ENCODE peak calls at places on chromosomes 3 and 15, in six cellular contexts. S, B, V, N, J and Y are unnamed samples.

GRCh38 chr3:184642623-184643308 is 69.1 kb downstream of the MAGEF1 start:
- DNase-seq in N (no peak), J (no peak), S (no peak), B (no peak), V (no peak), Y (no peak)

GRCh38 chr3:168024537-168024941 is 71.2 kb downstream of the GOLIM4 start:
- DNase-seq in B (no peak), N (peak; percentile 65), S (peak; percentile 82), J (no peak), V (no peak), Y (no peak)

GRCh38 chr3:40096561-40097506 is 212.7 kb upstream of the EIF1B start:
- DNase-seq in V (no peak), J (no peak), S (no peak), B (no peak), N (peak; percentile 78), Y (no peak)

GRCh38 chr3:189688296-189688695 is 57.1 kb downstream of the TP63 start:
- DNase-seq in V (no peak), J (no peak), B (no peak), S (no peak), N (no peak), Y (no peak)

GRCh38 chr3:195240939-195241338 is 30.0 kb downstream of the XXYLT1 start:
- DNase-seq in B (no peak), S (no peak), J (peak; percentile 39), V (no peak), N (no peak), Y (no peak)

GRCh38 chr3:39067286-39067685 is 15.5 kb downstream of the WDR48 start:
- DNase-seq in B (no peak), N (peak; percentile 66), S (no peak), V (no peak), J (no peak), Y (no peak)

GRCh38 chr3:125103406-125103805 is 47.6 kb upstream of the HEG1 start:
- DNase-seq in S (no peak), V (no peak), B (no peak), J (no peak), N (no peak), Y (no peak)

GRCh38 chr15:83283813-83284562 is 476 bp downstream of the BNC1 start:
- DNase-seq in S (no peak), B (peak; percentile 42), N (peak; percentile 54), J (peak; percentile 55), V (no peak), Y (no peak)

GRCh38 chr3:14423963-14424362 is 21.6 kb downstream of the SLC6A6 start:
- DNase-seq in S (no peak), V (no peak), J (no peak), N (no peak), B (no peak), Y (no peak)
- H4K20me1 ChIP-seq in S (no peaks in the 10 kb centered on the region), V (no peaks in the 10 kb centered on the region), J (peaks cover 46% of the 10 kb centered on the region), N (no peaks in the 10 kb centered on the region), B (peaks cover 42% of the 10 kb centered on the region), Y (no peaks in the 10 kb centered on the region)

GRCh38 chr3:20064387-20064786 is 24.1 kb downstream of the KAT2B start:
- DNase-seq in J (no peak), N (peak; percentile 86), V (no peak), S (no peak), B (no peak), Y (peak; percentile 75)
- H4K20me1 ChIP-seq in J (no peaks in the 10 kb centered on the region), N (no peaks in the 10 kb centered on the region), V (no peaks in the 10 kb centered on the region), S (no peaks in the 10 kb centered on the region), B (no peaks in the 10 kb centered on the region), Y (no peaks in the 10 kb centered on the region)

GRCh38 chr15:67121725-67122600 is 56.6 kb downstream of the SMAD3 start:
- DNase-seq in B (no peak), V (no peak), S (no peak), J (no peak), N (no peak), Y (no peak)
- H4K20me1 ChIP-seq in B (no peaks in the 10 kb centered on the region), V (no peaks in the 10 kb centered on the region), S (no peaks in the 10 kb centered on the region), J (no peaks in the 10 kb centered on the region), N (no peaks in the 10 kb centered on the region), Y (no peaks in the 10 kb centered on the region)

DNA sequence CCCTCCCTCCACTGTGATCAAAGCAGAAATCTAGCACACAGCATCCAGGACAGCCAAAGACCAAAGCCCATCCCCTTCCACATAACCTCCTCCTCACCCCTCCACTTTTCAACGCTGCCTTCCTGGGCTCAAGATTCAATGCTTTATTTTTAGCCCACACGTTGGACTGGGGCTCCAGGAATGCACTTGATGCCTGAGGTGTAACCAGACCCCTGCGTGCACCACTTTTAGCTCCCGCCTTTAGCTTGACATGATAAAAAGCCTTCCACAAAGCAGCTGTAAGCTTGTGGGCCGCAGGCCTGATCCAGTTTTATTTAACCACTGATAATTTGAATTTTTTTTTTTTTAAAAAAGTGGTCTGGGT is 29.8 kb downstream of the TMEM40 start:
- DNase-seq in V (no peak), J (no peak), B (no peak), S (no peak), N (no peak), Y (no peak)
- H4K20me1 ChIP-seq in V (no peaks in the 10 kb centered on the region), J (no peaks in the 10 kb centered on the region), B (no peaks in the 10 kb centered on the region), S (no peaks in the 10 kb centered on the region), N (no peaks in the 10 kb centered on the region), Y (no peaks in the 10 kb centered on the region)

DNA sequence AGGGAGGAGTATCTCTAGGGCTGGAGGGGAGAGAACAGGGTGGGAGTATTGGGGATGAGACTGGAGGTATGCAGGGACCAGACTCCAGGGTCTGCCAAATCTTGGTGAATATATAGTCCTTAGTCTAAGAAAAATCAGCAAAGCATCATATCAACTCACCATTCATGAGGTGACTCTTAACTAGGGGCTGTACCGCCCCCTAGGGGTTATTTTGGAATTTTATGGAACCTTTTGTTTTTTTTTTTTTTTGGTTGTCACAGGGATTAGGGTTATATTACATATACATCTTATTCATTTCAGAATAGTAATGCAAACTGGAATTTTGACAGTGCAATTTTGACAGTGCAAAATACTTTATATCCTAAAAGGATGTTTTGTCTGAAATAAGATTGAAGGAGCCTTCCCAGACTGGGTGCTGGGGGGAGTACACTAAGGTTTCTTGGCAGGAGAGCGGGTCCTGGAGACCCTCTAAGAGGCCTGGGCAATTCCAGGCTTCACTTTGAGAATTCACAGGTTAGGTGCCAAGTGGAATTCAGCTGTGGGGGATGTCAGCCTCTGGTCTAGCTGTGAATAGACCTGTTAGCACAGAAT is 7.5 kb downstream of the CMTM7 start:
- DNase-seq in B (peak; percentile 85), J (no peak), V (no peak), N (peak; percentile 38), S (no peak), Y (no peak)
- H4K20me1 ChIP-seq in B (peaks cover 15% of the 10 kb centered on the region), J (peaks cover 2% of the 10 kb centered on the region), V (no peaks in the 10 kb centered on the region), N (no peaks in the 10 kb centered on the region), S (peaks cover 14% of the 10 kb centered on the region), Y (no peaks in the 10 kb centered on the region)

DNA sequence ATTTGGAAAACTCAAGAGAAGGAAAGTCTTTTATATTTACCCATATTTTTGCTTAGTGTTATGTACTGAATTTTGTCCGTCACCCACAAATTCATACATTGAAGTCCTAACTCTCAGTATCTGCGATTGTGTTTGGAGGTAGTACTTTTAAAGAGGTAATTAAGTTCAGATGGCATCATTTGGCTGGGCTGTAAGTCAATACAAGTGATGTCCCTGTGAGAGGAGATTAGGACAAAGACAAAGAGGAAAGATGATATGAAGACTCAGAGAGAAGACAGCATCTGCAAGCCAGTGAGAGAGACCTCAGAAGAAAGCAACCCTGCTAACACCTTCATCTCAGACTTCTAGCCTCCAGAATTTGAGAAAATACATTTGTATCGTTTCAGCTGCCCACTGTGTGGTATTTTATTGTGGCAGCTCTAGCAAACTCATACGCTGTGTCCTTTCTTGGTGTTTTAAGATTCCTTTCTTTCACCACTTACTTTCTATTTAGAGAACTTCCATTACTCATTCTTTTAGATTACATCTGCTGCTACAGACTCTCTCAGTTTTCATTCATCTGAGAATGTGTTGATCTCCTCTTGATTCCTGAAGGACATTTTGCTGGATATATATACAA is 17.0 kb downstream of the LRCH3 start:
- DNase-seq in B (no peak), J (no peak), V (no peak), S (no peak), N (no peak), Y (no peak)
- H4K20me1 ChIP-seq in B (peaks cover 43% of the 10 kb centered on the region), J (no peaks in the 10 kb centered on the region), V (peaks cover 28% of the 10 kb centered on the region), S (no peaks in the 10 kb centered on the region), N (no peaks in the 10 kb centered on the region), Y (peaks cover under 1% of the 10 kb centered on the region)

GRCh38 chr3:58021072-58021959 is 13.1 kb downstream of the FLNB start:
- DNase-seq in V (peak; percentile 92), N (peak; percentile 58), J (peak; percentile 72), B (peak; percentile 97), S (no peak), Y (no peak)

GRCh38 chr3:58023536-58023935 is 15.3 kb downstream of the FLNB start:
- DNase-seq in S (no peak), B (no peak), N (no peak), J (no peak), V (no peak), Y (no peak)

GRCh38 chr3:58021962-58022361 is 13.7 kb downstream of the FLNB start:
- DNase-seq in V (no peak), S (no peak), B (no peak), J (no peak), N (no peak), Y (no peak)

GRCh38 chr3:58020740-58021071 is 12.5 kb downstream of the FLNB start:
- DNase-seq in V (no peak), S (no peak), J (no peak), N (no peak), B (no peak), Y (no peak)

DNA sequence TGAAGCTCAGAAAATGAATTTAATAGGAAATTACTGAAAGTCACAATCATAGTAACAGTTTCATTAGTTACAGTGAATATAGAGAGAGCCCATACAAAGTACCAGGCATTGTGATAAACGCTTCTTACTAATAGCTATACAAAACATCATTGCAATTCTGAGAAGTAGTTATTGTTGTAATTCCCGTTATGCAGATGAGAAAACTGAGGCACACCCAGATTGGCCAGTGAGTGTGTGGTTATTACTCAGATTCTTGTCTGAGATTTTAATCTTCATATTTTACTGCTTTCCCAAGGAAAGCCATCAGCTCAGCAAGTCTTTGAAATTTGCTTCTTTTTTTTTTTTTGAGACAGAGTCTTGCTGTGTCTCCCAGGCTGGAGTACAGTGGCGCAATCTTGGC is 14.3 kb downstream of the FLNB start:
- DNase-seq in J (no peak), B (no peak), S (no peak), V (peak; percentile 43), N (peak; percentile 69), Y (no peak)
- H4K20me1 ChIP-seq in J (peaks cover 2% of the 10 kb centered on the region), B (peaks cover 4% of the 10 kb centered on the region), S (peaks cover 12% of the 10 kb centered on the region), V (peaks cover 77% of the 10 kb centered on the region), N (peaks cover 67% of the 10 kb centered on the region), Y (peaks cover 88% of the 10 kb centered on the region)

DNA sequence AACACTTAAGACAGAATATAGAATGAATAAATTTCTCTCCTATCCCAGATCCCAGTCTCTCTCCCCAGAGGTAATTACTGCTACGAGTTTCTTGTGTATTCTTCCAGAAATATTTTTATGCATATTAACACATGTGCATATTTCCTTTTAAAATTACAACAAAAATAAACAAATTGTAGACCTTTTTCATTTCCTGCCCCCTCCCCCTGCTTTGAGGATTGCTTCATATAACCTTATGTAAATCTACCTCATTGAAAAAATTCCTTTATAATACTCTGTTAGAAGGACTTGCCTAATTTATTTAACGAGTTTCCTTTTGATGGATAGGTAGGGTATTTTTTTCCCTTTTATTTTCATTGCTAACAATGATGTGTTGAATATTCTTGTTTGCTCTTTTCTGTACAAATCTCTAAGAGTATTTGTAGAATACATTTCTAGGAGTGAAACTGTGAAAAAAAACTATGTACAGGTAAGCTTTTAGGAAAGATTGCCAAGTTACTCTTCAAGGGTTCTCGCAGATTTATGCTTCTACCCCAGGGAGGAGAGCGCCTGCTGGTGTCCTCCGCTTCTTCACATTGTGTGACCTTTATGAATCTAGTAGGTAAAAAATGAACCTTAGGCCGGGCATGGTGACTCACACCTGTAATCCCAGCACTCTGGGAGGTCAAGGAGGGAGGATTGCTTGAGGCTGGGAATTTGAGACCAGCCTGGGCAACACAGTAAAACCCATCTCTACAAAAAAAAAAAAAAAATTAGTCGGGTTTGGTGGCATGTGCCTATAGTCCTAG is 257.7 kb upstream of the HES1 start:
- DNase-seq in N (no peak), J (no peak), S (no peak), V (peak; percentile 92), B (no peak), Y (no peak)
- H4K20me1 ChIP-seq in N (no peaks in the 10 kb centered on the region), J (no peaks in the 10 kb centered on the region), S (no peaks in the 10 kb centered on the region), V (no peaks in the 10 kb centered on the region), B (no peaks in the 10 kb centered on the region), Y (no peaks in the 10 kb centered on the region)

GRCh38 chr3:172051310-172051956 is 12.1 kb downstream of the FNDC3B start:
- DNase-seq in S (no peak), N (no peak), V (no peak), J (no peak), B (no peak), Y (no peak)
- H4K20me1 ChIP-seq in S (no peaks in the 10 kb centered on the region), N (no peaks in the 10 kb centered on the region), V (peaks cover 97% of the 10 kb centered on the region), J (peaks cover 2% of the 10 kb centered on the region), B (peaks cover 25% of the 10 kb centered on the region), Y (peaks cover 9% of the 10 kb centered on the region)